ENCODE peak calls at places on chromosomes 13 and 19, in seven cellular contexts. One of them, this sample, is unnamed.

GRCh38 chr13:36490055-36490454 is 57.8 kb downstream of the CCNA1 start:
- DNase-seq in IMR-90: no peak
- DNase-seq in foreskin fibroblast: no peak
- DNase-seq in uterus: no peak
- DNase-seq in natural killer cell: no peak
- DNase-seq in fibroblast of mammary gland: no peak
- DNase-seq in fibroblast of lung: no peak
- DNase-seq in this sample: no peak

GRCh38 chr13:25977216-25977615 is 74.6 kb downstream of the SHISA2 start:
- DNase-seq in IMR-90: no peak
- DNase-seq in foreskin fibroblast: no peak
- DNase-seq in uterus: no peak
- DNase-seq in natural killer cell: no peak
- DNase-seq in fibroblast of mammary gland: no peak
- DNase-seq in fibroblast of lung: no peak
- DNase-seq in this sample: no peak

GRCh38 chr19:49106648-49107135 is 7.5 kb upstream of the LIN7B start:
- DNase-seq in IMR-90: peak; percentile 45
- DNase-seq in foreskin fibroblast: peak; percentile 72
- DNase-seq in uterus: no peak
- DNase-seq in natural killer cell: peak; percentile 52
- DNase-seq in fibroblast of mammary gland: peak; percentile 58
- DNase-seq in fibroblast of lung: peak; percentile 41
- DNase-seq in this sample: peak; percentile 63

GRCh38 chr19:48415395-48415794 is 21.9 kb downstream of the GRIN2D start:
- DNase-seq in IMR-90: peak; percentile 36
- DNase-seq in foreskin fibroblast: peak; percentile 69
- DNase-seq in uterus: peak; percentile 50
- DNase-seq in natural killer cell: peak; percentile 41
- DNase-seq in fibroblast of mammary gland: peak; percentile 60
- DNase-seq in fibroblast of lung: peak; percentile 51
- DNase-seq in this sample: peak; percentile 74

GRCh38 chr13:97018029-97018819 is 23.9 kb upstream of the OXGR1 start:
- DNase-seq in IMR-90: peak; percentile 61
- DNase-seq in foreskin fibroblast: peak; percentile 83
- DNase-seq in uterus: peak; percentile 23
- DNase-seq in natural killer cell: no peak
- DNase-seq in fibroblast of mammary gland: peak; percentile 70
- DNase-seq in fibroblast of lung: peak; percentile 75
- DNase-seq in this sample: peak; percentile 45

GRCh38 chr13:65882810-65883209 is 1347.3 kb downstream of the PCDH9 start:
- DNase-seq in IMR-90: no peak
- DNase-seq in foreskin fibroblast: no peak
- DNase-seq in uterus: no peak
- DNase-seq in natural killer cell: no peak
- DNase-seq in fibroblast of mammary gland: no peak
- DNase-seq in fibroblast of lung: no peak
- DNase-seq in this sample: no peak

GRCh38 chr19:33132425-33132824 is 511 bp downstream of the WDR88 start:
- DNase-seq in IMR-90: no peak
- DNase-seq in foreskin fibroblast: no peak
- DNase-seq in uterus: no peak
- DNase-seq in natural killer cell: no peak
- DNase-seq in fibroblast of mammary gland: no peak
- DNase-seq in fibroblast of lung: no peak
- DNase-seq in this sample: peak; percentile 45

GRCh38 chr19:45101796-45102195 is 8.8 kb downstream of the PPP1R37 start:
- DNase-seq in IMR-90: no peak
- DNase-seq in foreskin fibroblast: no peak
- DNase-seq in uterus: no peak
- DNase-seq in natural killer cell: no peak
- DNase-seq in fibroblast of mammary gland: no peak
- DNase-seq in fibroblast of lung: no peak
- DNase-seq in this sample: no peak

GRCh38 chr13:94860981-94861407 is 148.6 kb upstream of the SOX21 start:
- DNase-seq in IMR-90: peak; percentile 13
- DNase-seq in foreskin fibroblast: peak; percentile 11
- DNase-seq in uterus: no peak
- DNase-seq in natural killer cell: no peak
- DNase-seq in fibroblast of mammary gland: peak; percentile 39
- DNase-seq in fibroblast of lung: peak; percentile 38
- DNase-seq in this sample: no peak

GRCh38 chr19:19550972-19551861 is 13.2 kb downstream of the CILP2 start:
- DNase-seq in IMR-90: no peak
- DNase-seq in foreskin fibroblast: no peak
- DNase-seq in uterus: no peak
- DNase-seq in natural killer cell: no peak
- DNase-seq in fibroblast of mammary gland: no peak
- DNase-seq in fibroblast of lung: no peak
- DNase-seq in this sample: no peak

GRCh38 chr13:42574435-42575311 is 721 bp downstream of the TNFSF11 start:
- DNase-seq in IMR-90: no peak
- DNase-seq in foreskin fibroblast: no peak
- DNase-seq in uterus: no peak
- DNase-seq in natural killer cell: peak; percentile 28
- DNase-seq in fibroblast of mammary gland: no peak
- DNase-seq in fibroblast of lung: no peak
- DNase-seq in this sample: peak; percentile 89

GRCh38 chr13:113917523-113918371 is 53.9 kb upstream of the GAS6 start:
- DNase-seq in IMR-90: no peak
- DNase-seq in foreskin fibroblast: no peak
- DNase-seq in uterus: no peak
- DNase-seq in natural killer cell: no peak
- DNase-seq in fibroblast of mammary gland: no peak
- DNase-seq in fibroblast of lung: no peak
- DNase-seq in this sample: no peak

GRCh38 chr13:113110048-113110851 is 4.7 kb downstream of the F7 start:
- DNase-seq in IMR-90: no peak
- DNase-seq in foreskin fibroblast: peak; percentile 44
- DNase-seq in uterus: no peak
- DNase-seq in natural killer cell: no peak
- DNase-seq in fibroblast of mammary gland: no peak
- DNase-seq in fibroblast of lung: no peak
- DNase-seq in this sample: no peak

GRCh38 chr13:20159646-20160345 is 1.1 kb downstream of the GJA3 start:
- DNase-seq in IMR-90: peak; percentile 64
- DNase-seq in foreskin fibroblast: no peak
- DNase-seq in uterus: no peak
- DNase-seq in natural killer cell: no peak
- DNase-seq in fibroblast of mammary gland: peak; percentile 22
- DNase-seq in fibroblast of lung: peak; percentile 38
- DNase-seq in this sample: no peak

GRCh38 chr13:66265446-66265845 is 964.7 kb downstream of the PCDH9 start:
- DNase-seq in IMR-90: peak; percentile 10
- DNase-seq in foreskin fibroblast: peak; percentile 2
- DNase-seq in uterus: no peak
- DNase-seq in natural killer cell: no peak
- DNase-seq in fibroblast of mammary gland: no peak
- DNase-seq in fibroblast of lung: no peak
- DNase-seq in this sample: no peak

GRCh38 chr13:98214707-98215106 is 37.6 kb upstream of the RNF113B start:
- DNase-seq in IMR-90: no peak
- DNase-seq in foreskin fibroblast: no peak
- DNase-seq in uterus: no peak
- DNase-seq in natural killer cell: no peak
- DNase-seq in fibroblast of mammary gland: no peak
- DNase-seq in fibroblast of lung: no peak
- DNase-seq in this sample: no peak

GRCh38 chr13:111204438-111205177 is 89.5 kb downstream of the ARHGEF7 start:
- DNase-seq in IMR-90: peak; percentile 84
- DNase-seq in foreskin fibroblast: peak; percentile 93
- DNase-seq in uterus: peak; percentile 68
- DNase-seq in natural killer cell: no peak
- DNase-seq in fibroblast of mammary gland: peak; percentile 80
- DNase-seq in fibroblast of lung: peak; percentile 86
- DNase-seq in this sample: no peak

GRCh38 chr13:33169273-33169980 is 116.1 kb downstream of the STARD13 start:
- DNase-seq in IMR-90: peak; percentile 93
- DNase-seq in foreskin fibroblast: peak; percentile 83
- DNase-seq in uterus: no peak
- DNase-seq in natural killer cell: no peak
- DNase-seq in fibroblast of mammary gland: peak; percentile 90
- DNase-seq in fibroblast of lung: peak; percentile 78
- DNase-seq in this sample: no peak

GRCh38 chr13:52001120-52001731 is 10.0 kb downstream of the ATP7B start:
- DNase-seq in IMR-90: peak; percentile 49
- DNase-seq in foreskin fibroblast: peak; percentile 55
- DNase-seq in uterus: no peak
- DNase-seq in natural killer cell: no peak
- DNase-seq in fibroblast of mammary gland: peak; percentile 59
- DNase-seq in fibroblast of lung: peak; percentile 71
- DNase-seq in this sample: peak; percentile 70

GRCh38 chr13:52004508-52005183 is 6.6 kb downstream of the ATP7B start:
- DNase-seq in IMR-90: no peak
- DNase-seq in foreskin fibroblast: no peak
- DNase-seq in uterus: no peak
- DNase-seq in natural killer cell: no peak
- DNase-seq in fibroblast of mammary gland: no peak
- DNase-seq in fibroblast of lung: no peak
- DNase-seq in this sample: no peak

GRCh38 chr13:52002361-52002760 is 8.9 kb downstream of the ATP7B start:
- DNase-seq in IMR-90: no peak
- DNase-seq in foreskin fibroblast: no peak
- DNase-seq in uterus: no peak
- DNase-seq in natural killer cell: no peak
- DNase-seq in fibroblast of mammary gland: no peak
- DNase-seq in fibroblast of lung: no peak
- DNase-seq in this sample: no peak

GRCh38 chr13:52006491-52007245 is 4.6 kb downstream of the ATP7B start:
- DNase-seq in IMR-90: no peak
- DNase-seq in foreskin fibroblast: no peak
- DNase-seq in uterus: no peak
- DNase-seq in natural killer cell: no peak
- DNase-seq in fibroblast of mammary gland: no peak
- DNase-seq in fibroblast of lung: no peak
- DNase-seq in this sample: no peak

DNA sequence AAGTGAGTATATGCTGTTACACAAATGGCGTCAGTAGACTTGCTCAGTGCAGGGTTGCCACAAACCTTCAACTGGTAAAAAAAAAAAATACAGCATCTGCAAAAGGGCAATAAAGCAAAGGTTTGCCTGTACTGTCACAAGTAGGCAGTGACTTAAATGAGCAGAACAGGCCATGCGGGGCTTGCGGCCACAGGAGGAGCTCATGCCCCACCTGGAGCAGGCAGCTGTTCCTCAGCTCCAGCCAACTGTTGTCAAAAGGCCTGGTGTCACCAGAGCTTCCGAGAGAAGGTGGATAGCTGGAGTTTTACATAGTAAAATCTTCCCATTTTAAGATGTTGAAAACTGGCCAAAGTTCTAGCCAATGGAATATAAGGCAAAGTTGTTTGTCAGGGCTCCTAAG is 7.7 kb downstream of the ATP7B start:
- DNase-seq in IMR-90: no peak
- DNase-seq in foreskin fibroblast: no peak
- DNase-seq in uterus: no peak
- DNase-seq in natural killer cell: no peak
- DNase-seq in fibroblast of mammary gland: no peak
- DNase-seq in fibroblast of lung: no peak
- DNase-seq in this sample: no peak
- TF ChIP-seq CTCF in IMR-90: no peak
- TF ChIP-seq CTCF in foreskin fibroblast: no peak
- TF ChIP-seq CTCF in uterus: no peak
- TF ChIP-seq CTCF in natural killer cell: no peak
- TF ChIP-seq CTCF in fibroblast of mammary gland: no peak
- TF ChIP-seq CTCF in fibroblast of lung: no peak
- TF ChIP-seq CTCF in this sample: no peak

GRCh38 chr13:74883834-74884233 is 598.1 kb downstream of the TBC1D4 start:
- DNase-seq in IMR-90: peak; percentile 16
- DNase-seq in foreskin fibroblast: no peak
- DNase-seq in uterus: no peak
- DNase-seq in natural killer cell: no peak
- DNase-seq in fibroblast of mammary gland: peak; percentile 25
- DNase-seq in fibroblast of lung: peak; percentile 23
- DNase-seq in this sample: no peak
- TF ChIP-seq CTCF in IMR-90: no peak
- TF ChIP-seq CTCF in foreskin fibroblast: no peak
- TF ChIP-seq CTCF in uterus: no peak
- TF ChIP-seq CTCF in natural killer cell: no peak
- TF ChIP-seq CTCF in fibroblast of mammary gland: peak; percentile 24
- TF ChIP-seq CTCF in fibroblast of lung: no peak
- TF ChIP-seq CTCF in this sample: no peak

DNA sequence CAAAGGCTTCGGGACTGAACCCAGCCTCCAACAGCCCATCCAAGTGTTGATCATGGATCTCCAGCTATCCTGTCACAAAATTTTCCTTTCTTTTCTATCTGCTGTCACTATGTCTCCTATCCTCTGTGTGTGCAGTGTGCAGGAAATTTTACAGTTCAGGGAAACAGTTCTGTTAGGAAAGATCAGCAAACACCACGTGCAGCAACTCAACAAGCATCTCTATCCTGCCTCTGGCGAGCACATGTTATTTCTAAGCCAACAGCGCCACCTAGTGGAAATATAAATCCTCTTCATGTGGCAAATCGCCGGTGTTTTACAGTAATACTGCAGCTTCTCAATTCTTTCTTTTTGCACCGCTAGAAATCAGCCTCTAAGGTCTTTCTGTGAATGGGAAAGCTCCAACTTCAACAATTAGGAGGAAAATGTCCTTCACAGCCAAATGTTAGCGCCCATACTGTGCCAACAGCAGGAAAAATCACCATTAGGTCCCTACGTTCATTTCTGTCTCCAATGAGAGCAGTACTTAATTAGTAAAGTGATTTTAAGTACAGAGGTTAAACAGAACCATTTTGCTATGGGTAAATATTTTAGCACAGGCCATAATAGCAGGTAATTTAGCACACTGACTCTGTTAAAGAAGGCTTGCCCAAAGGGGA is 21.3 kb upstream of the ZNF181 start:
- DNase-seq in IMR-90: peak; percentile 82
- DNase-seq in foreskin fibroblast: peak; percentile 87
- DNase-seq in uterus: peak; percentile 58
- DNase-seq in natural killer cell: peak; percentile 28
- DNase-seq in fibroblast of mammary gland: peak; percentile 82
- DNase-seq in fibroblast of lung: peak; percentile 87
- DNase-seq in this sample: peak; percentile 54
- TF ChIP-seq CTCF in IMR-90: peak; percentile 81
- TF ChIP-seq CTCF in foreskin fibroblast: peak; percentile 32
- TF ChIP-seq CTCF in uterus: peak; percentile 90
- TF ChIP-seq CTCF in natural killer cell: peak; percentile 75
- TF ChIP-seq CTCF in fibroblast of mammary gland: peak; percentile 58
- TF ChIP-seq CTCF in fibroblast of lung: peak; percentile 61
- TF ChIP-seq CTCF in this sample: peak; percentile 49

DNA sequence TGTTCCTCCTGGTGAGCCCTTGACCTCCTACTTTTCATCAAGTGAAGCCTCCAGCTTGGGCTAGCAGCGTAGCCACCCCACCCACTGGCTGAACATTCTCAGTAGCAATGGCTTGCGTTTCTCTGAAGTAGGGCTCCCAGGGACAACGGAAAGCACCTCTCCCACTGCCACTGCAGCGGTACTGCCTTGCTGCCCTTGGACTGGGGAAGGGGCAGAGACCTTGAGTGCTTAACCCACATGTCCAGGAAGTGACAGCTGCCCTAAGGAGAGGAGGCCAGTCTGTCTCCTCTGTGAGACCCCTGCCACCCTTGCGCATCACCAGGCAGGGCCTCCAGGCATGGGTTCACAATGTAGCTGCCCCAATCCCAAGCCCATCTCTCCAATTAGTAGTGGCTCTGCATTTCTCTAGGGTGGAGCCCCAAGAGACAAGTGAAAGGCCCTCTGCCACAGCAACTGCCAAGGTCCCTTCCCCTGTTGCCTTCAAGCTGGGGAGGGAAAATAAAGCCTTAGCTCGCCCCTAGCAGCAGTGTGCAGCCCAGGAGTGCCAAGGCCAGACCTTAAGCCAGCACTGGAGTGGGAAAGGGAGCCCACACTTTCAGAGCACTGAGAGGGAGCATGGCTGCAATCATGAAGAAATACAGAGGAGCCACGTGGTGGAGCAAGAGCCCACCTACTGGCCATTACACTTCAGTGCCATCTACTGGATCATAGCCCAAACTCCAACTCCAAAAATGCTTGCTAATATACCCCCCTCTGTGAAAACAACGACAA is 175.9 kb upstream of the TRPC4 start:
- DNase-seq in IMR-90: peak; percentile 33
- DNase-seq in foreskin fibroblast: peak; percentile 38
- DNase-seq in uterus: no peak
- DNase-seq in natural killer cell: no peak
- DNase-seq in fibroblast of mammary gland: peak; percentile 44
- DNase-seq in fibroblast of lung: peak; percentile 46
- DNase-seq in this sample: no peak
- TF ChIP-seq CTCF in IMR-90: peak; percentile 61
- TF ChIP-seq CTCF in foreskin fibroblast: peak; percentile 55
- TF ChIP-seq CTCF in uterus: no peak
- TF ChIP-seq CTCF in natural killer cell: no peak
- TF ChIP-seq CTCF in fibroblast of mammary gland: peak; percentile 43
- TF ChIP-seq CTCF in fibroblast of lung: peak; percentile 60
- TF ChIP-seq CTCF in this sample: no peak